ENCODE peak calls at places on chromosomes 4 and X, in four cellular contexts. T is sigmoid colon, Y is OCI-LY7, X is mesenchymal stem cell. W is an unnamed sample. For H3K4me1, the result is how much of the 10 kb centered on the place peaks cover.

GRCh38 chr4:7462509-7462971 is 27.8 kb upstream of the PSAPL1 start:
- DNase-seq in T (no peak), Y (peak), X (no peak), W (no peak)

GRCh38 chr4:52588097-52588496 is 71.0 kb downstream of the USP46 start:
- DNase-seq in T (no peak), Y (peak), X (peak), W (no peak)

GRCh38 chr4:79030973-79031372 is 91.7 kb upstream of the PAQR3 start:
- DNase-seq in T (no peak), Y (no peak), X (no peak), W (no peak)

GRCh38 chr4:83850435-83850834 is 314.5 kb downstream of the GPAT3 start:
- DNase-seq in T (no peak), Y (no peak), X (no peak), W (no peak)

GRCh38 chrX:143854006-143854405 is 29.9 kb upstream of the UBE2NL start:
- DNase-seq in T (no peak), Y (no peak), X (peak), W (no peak)

GRCh38 chrX:49172280-49172780 is 632 bp downstream of the PLP2 start:
- DNase-seq in T (peak), Y (peak), X (peak), W (peak)

GRCh38 chr4:16931906-16932305 is 33.5 kb upstream of the LDB2 start:
- DNase-seq in T (no peak), Y (no peak), X (no peak), W (no peak)

GRCh38 chrX:38403834-38404233 is 51.4 kb downstream of the OTC start:
- DNase-seq in T (no peak), Y (no peak), X (no peak), W (no peak)

GRCh38 chr4:6674500-6675149 is 19.1 kb upstream of the S100P start:
- DNase-seq in T (no peak), Y (peak), X (peak), W (no peak)

GRCh38 chr4:166501941-166502382 is 628.9 kb downstream of the TLL1 start:
- DNase-seq in T (no peak), Y (peak), X (peak), W (no peak)

GRCh38 chrX:131762802-131763234 is 218.9 kb downstream of the OR13H1 start:
- DNase-seq in T (peak), Y (no peak), X (no peak), W (peak)

GRCh38 chrX:132127748-132128147 is at the start of gene FRMD7:
- DNase-seq in T (no peak), Y (no peak), X (no peak), W (no peak)

GRCh38 chr4:140168474-140168873 is 14.5 kb upstream of the MAML3 start:
- DNase-seq in T (no peak), Y (no peak), X (no peak), W (no peak)

GRCh38 chr4:15963001-15963451 is at the start of gene FGFBP2:
- DNase-seq in T (peak), Y (peak), X (peak), W (no peak)

GRCh38 chr4:69640289-69640688 is 847 bp upstream of the UGT2A2 start:
- DNase-seq in T (no peak), Y (no peak), X (peak), W (no peak)

GRCh38 chrX:40005290-40006011 is 92.3 kb downstream of the BCOR start:
- DNase-seq in T (no peak), Y (no peak), X (no peak), W (no peak)

GRCh38 chr4:120540625-120541024 is 381.9 kb downstream of the PRDM5 start:
- DNase-seq in T (no peak), Y (no peak), X (no peak), W (no peak)

GRCh38 chr4:120544838-120545237 is 377.7 kb downstream of the PRDM5 start:
- DNase-seq in T (no peak), Y (no peak), X (no peak), W (no peak)
- H3K27ac ChIP-seq in T (no peak), Y (no peak), X (no peak), W (no peak)

DNA sequence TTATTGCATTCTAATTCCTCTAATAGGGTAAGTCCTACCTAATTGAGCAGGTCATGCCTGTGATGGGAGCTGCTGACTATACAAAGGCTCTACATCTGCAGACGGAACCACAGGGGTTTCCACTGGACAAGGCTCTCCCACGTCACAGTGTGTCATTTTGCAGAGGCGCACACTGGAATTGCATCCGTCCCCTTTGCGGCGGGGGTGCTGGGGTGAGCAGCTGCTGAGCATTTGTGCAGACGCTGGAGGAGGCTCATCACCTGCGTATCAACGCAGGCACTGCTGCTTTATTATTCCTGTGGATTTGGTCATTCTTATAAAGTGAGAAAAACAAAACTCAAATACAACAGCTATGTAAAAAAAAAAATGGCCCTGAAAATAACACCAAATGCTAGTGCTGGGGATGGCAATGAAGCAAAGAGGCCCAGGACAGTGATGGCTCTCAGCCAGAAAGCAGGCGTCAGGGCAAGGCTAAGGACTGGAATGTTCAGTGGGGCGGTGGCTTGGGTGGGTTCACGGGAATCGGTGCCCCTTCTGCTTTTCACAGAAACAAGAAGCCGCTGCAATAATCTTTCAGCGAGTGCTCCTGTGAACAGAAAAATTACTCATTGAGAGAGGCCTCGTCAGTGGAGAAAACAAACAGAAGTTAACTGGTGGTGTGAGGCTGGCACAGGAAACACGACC is 67.8 kb downstream of the GATB start:
- DNase-seq in T (no peak), Y (no peak), X (no peak), W (no peak)
- H3K4me1 ChIP-seq in T (under half), Y (under half), X (under half), W (under half)

GRCh38 chrX:34632404-34632803 is 24.7 kb downstream of the TMEM47 start:
- DNase-seq in T (no peak), Y (no peak), X (no peak), W (no peak)
- H3K27ac ChIP-seq in T (no peak), Y (no peak), X (no peak), W (no peak)

GRCh38 chr4:111466821-111467605 is 678.2 kb upstream of the FAM241A start:
- DNase-seq in T (no peak), Y (no peak), X (peak), W (no peak)
- H3K4me1 ChIP-seq in T (under half), Y (under half), X (under half), W (under half)

GRCh38 chr4:76590847-76591281 is 155.8 kb downstream of the SHROOM3 start:
- DNase-seq in T (no peak), Y (no peak), X (no peak), W (no peak)

GRCh38 chr4:76589872-76590846 is 155.1 kb downstream of the SHROOM3 start:
- DNase-seq in T (no peak), Y (no peak), X (peak), W (peak)

GRCh38 chr4:76589402-76589801 is 154.4 kb downstream of the SHROOM3 start:
- DNase-seq in T (no peak), Y (no peak), X (peak), W (peak)

GRCh38 chr4:76585897-76586360 is 150.9 kb downstream of the SHROOM3 start:
- DNase-seq in T (peak), Y (no peak), X (peak), W (peak)

DNA sequence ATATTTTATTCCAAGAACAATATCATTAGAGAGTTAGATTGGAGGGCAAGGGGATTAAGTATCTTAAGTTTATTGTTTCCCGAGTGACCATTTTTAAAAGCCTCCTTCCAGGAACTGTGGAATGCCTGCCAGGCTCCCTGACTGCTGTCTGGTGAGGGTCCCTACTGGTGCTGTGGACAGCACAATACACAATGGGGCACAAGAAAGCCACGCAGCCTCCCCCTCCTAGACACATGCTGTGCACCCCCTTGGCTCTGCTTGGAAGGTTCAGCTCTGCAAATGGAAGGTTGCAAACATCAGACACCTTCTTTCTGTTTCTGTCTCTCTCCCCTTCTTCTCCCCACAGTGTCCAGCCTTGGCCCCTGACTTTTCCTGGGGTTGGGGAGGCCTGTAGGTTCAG is 153.2 kb downstream of the SHROOM3 start:
- DNase-seq in T (no peak), Y (no peak), X (no peak), W (no peak)
- H3K27ac ChIP-seq in T (no peak), Y (no peak), X (no peak), W (peak)

GRCh38 chr4:188707036-188707435 is 567.8 kb downstream of the TRIML1 start:
- DNase-seq in T (no peak), Y (no peak), X (no peak), W (no peak)
- H3K4me1 ChIP-seq in T (under half), Y (under half), X (under half), W (under half)

GRCh38 chrX:70500826-70501225 is 56.2 kb downstream of the DLG3 start:
- DNase-seq in T (no peak), Y (no peak), X (no peak), W (no peak)
- H3K27ac ChIP-seq in T (no peak), Y (no peak), X (no peak), W (no peak)

GRCh38 chr4:143381171-143382118 is 44.8 kb downstream of the GAB1 start:
- DNase-seq in T (peak), Y (peak), X (peak), W (peak)

GRCh38 chr4:143380651-143381050 is 44.0 kb downstream of the GAB1 start:
- DNase-seq in T (no peak), Y (no peak), X (no peak), W (no peak)

GRCh38 chr4:143386812-143387211 is 50.1 kb downstream of the GAB1 start:
- DNase-seq in T (no peak), Y (no peak), X (no peak), W (no peak)

GRCh38 chr4:143382539-143382938 is 45.9 kb downstream of the GAB1 start:
- DNase-seq in T (no peak), Y (no peak), X (peak), W (no peak)

DNA sequence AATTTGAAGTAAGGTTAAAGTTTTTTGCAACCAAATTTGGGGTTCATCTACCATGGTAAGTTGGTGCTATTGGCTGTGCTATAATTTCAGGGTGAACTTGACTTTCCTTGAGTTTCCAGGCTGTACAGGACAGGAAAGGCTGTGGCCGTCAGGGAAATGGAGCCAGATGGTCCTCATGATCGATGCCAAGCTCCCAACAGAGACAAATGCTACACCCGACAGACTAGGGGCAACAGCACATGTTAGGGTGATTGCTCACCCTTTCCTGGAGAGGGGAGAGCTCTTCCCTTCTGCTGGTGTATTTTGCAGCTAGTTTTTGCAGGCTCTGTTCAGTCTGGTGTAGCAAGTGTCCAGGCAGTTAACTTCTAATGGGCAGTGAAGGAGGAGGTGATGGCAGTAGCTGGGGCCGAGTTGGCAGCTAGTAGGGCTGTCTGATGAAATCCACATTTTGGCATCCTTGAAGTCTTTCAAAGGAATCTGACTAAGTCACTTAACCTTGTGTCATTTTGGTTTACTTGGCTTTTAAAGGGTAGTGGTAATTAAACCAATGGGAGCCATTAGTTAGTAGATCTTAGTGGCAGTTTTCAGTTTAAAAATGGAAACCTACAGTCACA is 47.8 kb downstream of the GAB1 start:
- DNase-seq in T (no peak), Y (no peak), X (peak), W (peak)
- H3K4me1 ChIP-seq in T (half or more), Y (half or more), X (under half), W (under half)

GRCh38 chr4:183873389-183874185 is 31.5 kb upstream of the STOX2 start:
- DNase-seq in T (no peak), Y (no peak), X (peak), W (no peak)

GRCh38 chr4:183872531-183872930 is 32.6 kb upstream of the STOX2 start:
- DNase-seq in T (no peak), Y (no peak), X (peak), W (no peak)

GRCh38 chr4:183876268-183876934 is 28.7 kb upstream of the STOX2 start:
- DNase-seq in T (peak), Y (no peak), X (peak), W (peak)

GRCh38 chr4:183878571-183878970 is 26.5 kb upstream of the STOX2 start:
- DNase-seq in T (no peak), Y (no peak), X (no peak), W (no peak)

DNA sequence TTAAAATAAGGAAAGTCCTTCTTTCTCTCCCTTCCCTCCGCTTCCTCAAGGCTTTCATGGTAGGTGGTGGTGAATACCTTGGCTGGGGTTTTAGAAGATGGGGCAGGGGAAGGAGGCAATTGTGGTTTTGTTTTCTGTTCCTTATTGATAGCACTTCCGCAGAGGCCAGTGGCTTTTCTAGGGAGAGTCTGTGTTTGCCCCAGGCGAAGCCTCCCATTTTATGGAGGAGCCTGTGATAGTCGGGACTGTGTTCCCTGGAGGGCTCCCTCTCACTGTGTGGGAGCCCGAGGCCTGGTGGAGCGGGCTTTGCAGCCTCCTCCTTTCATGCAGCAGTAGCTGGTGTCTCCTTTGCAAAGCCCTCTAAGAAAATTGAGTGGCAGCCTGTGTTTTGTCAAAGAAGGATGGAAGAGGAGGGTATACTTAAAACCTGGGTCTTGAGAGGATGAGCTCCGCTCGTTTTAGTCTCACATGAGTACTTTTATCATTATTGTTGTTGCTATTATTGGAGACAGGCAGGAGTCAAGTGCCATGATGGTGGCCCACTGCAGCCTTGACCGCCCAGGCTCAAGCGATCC is 29.8 kb upstream of the STOX2 start:
- DNase-seq in T (no peak), Y (no peak), X (no peak), W (no peak)
- H3K27ac ChIP-seq in T (peak), Y (no peak), X (no peak), W (peak)